ENCODE peak calls at places on chromosomes 3 and 15, in seven cellular contexts. Y is heart left ventricle; C is CD8-positive, alpha-beta T cell; S is activated CD8-positive, alpha-beta memory T cell treated with anti-CD3 and anti-CD28 coated beads, Interleukin-2, amount 50 U/mL, for 4 hours; K is HuH-7.5; F is DMS 273 treated with DMSO at 0.1 percent for 48 hours; W is activated T-helper 1 cell treated with anti-CD3 and anti-CD28 coated beads, Interleukin-12 subunit alpha, Interleukin-12 subunit beta, Interleukin-2, Interleukin-4 antibody, amounts not matched to agents 30 ng/mL and 10 ng/mL and 1 ng/mL, durations not matched to agents 14 hours and 24 hours and 36 hours. L is an unnamed sample.

GRCh38 chr3:8713901-8714759 is 19.5 kb upstream of the CAV3 start:
- DNase-seq in C (no peak), Y (no peak), W (no peak), S (no peak), K (peak; percentile 84), F (no peak), L (no peak)

GRCh38 chr3:48430359-48431101 is 644 bp upstream of the PLXNB1 start:
- DNase-seq in F (no peak), S (no peak), C (no peak), K (no peak), Y (peak; percentile 36), W (no peak), L (peak; percentile 46)

GRCh38 chr3:188439080-188439479 is 285.1 kb downstream of the LPP start:
- DNase-seq in K (no peak), Y (no peak), S (peak; percentile 36), C (no peak), F (no peak), W (peak; percentile 31), L (peak; percentile 37)

GRCh38 chr3:123884258-123884831 is at the start of gene MYLK:
- DNase-seq in S (no peak), C (no peak), Y (peak; percentile 87), K (peak; percentile 74), W (peak; percentile 49), F (peak; percentile 90), L (peak; percentile 49)

GRCh38 chr3:76065975-76066374 is 280.6 kb upstream of the ZNF717 start:
- DNase-seq in W (no peak), S (no peak), K (no peak), C (no peak), Y (no peak), F (no peak), L (no peak)

GRCh38 chr3:182739619-182740018 is 53.7 kb upstream of the ATP11B start:
- DNase-seq in W (no peak), C (no peak), S (no peak), Y (no peak), F (peak; percentile 86), K (no peak), L (no peak)

GRCh38 chr3:173887888-173888287 is 490.3 kb downstream of the NLGN1 start:
- DNase-seq in S (no peak), C (no peak), F (no peak), K (no peak), W (no peak), Y (no peak), L (no peak)

GRCh38 chr3:46931631-46932441 is 44.7 kb downstream of the CCDC12 start:
- DNase-seq in C (no peak), S (no peak), W (no peak), K (no peak), Y (peak; percentile 78), F (no peak), L (peak; percentile 86)

GRCh38 chr3:194979173-194979572 is 291.8 kb downstream of the XXYLT1 start:
- DNase-seq in W (no peak), C (peak; percentile 9), Y (no peak), K (no peak), S (no peak), F (no peak), L (no peak)

GRCh38 chr15:75348034-75348562 is 1.3 kb downstream of the NEIL1 start:
- DNase-seq in K (peak; percentile 60), S (no peak), W (no peak), C (no peak), Y (no peak), F (no peak), L (no peak)

GRCh38 chr3:157611176-157611575 is 108.0 kb upstream of the VEPH1 start:
- DNase-seq in Y (no peak), S (no peak), K (no peak), F (no peak), C (no peak), W (no peak), L (no peak)

GRCh38 chr15:57198654-57199241 is 177.6 kb upstream of the CGNL1 start:
- DNase-seq in F (no peak), K (no peak), Y (no peak), S (no peak), W (no peak), C (no peak), L (peak; percentile 54)

GRCh38 chr3:44363591-44363990 is 25.0 kb downstream of the TCAIM start:
- DNase-seq in K (no peak), Y (no peak), W (no peak), F (no peak), S (no peak), C (no peak), L (no peak)

GRCh38 chr3:20054549-20054987 is 14.3 kb downstream of the KAT2B start:
- DNase-seq in Y (peak; percentile 67), K (no peak), W (peak; percentile 54), F (peak; percentile 34), S (peak; percentile 59), C (peak; percentile 66), L (peak; percentile 41)

GRCh38 chr15:36645106-36645505 is 65.7 kb downstream of the CDIN1 start:
- DNase-seq in F (no peak), Y (no peak), S (no peak), C (no peak), K (no peak), W (no peak), L (no peak)

GRCh38 chr3:73813291-73813977 is 188.7 kb upstream of the PDZRN3 start:
- DNase-seq in W (no peak), S (no peak), Y (no peak), K (no peak), F (no peak), C (no peak), L (no peak)

GRCh38 chr3:38829404-38829803 is 13.4 kb upstream of the SCN10A start:
- DNase-seq in S (no peak), Y (peak; percentile 61), F (no peak), W (no peak), K (no peak), C (no peak), L (no peak)